ENCODE peak calls at places on chromosomes 5 and 9, in four cellular contexts. One of them, this sample, is unnamed.

GRCh38 chr5:45113726-45114125 is 305.0 kb downstream of the MRPS30 start:
- DNase-seq in SK-N-SH: no peak
- DNase-seq in K562: no peak
- DNase-seq in HepG2: no peak
- DNase-seq in this sample: no peak

GRCh38 chr9:114616684-114617520 is 5.8 kb downstream of the TMEM268 start:
- DNase-seq in SK-N-SH: no peak
- DNase-seq in K562: peak
- DNase-seq in HepG2: no peak
- DNase-seq in this sample: no peak

GRCh38 chr5:31531888-31532710 is at the start of the genes C5orf22 and DROSHA:
- DNase-seq in SK-N-SH: peak
- DNase-seq in K562: peak
- DNase-seq in HepG2: peak
- DNase-seq in this sample: peak

GRCh38 chr5:75668988-75669760 is 48.1 kb downstream of the POC5 start:
- DNase-seq in SK-N-SH: no peak
- DNase-seq in K562: peak
- DNase-seq in HepG2: peak
- DNase-seq in this sample: no peak

GRCh38 chr9:137310190-137311052 is 8.3 kb upstream of the NRARP start:
- DNase-seq in SK-N-SH: peak
- DNase-seq in K562: no peak
- DNase-seq in HepG2: no peak
- DNase-seq in this sample: no peak

GRCh38 chr9:109986423-109987055 is 206.5 kb downstream of the PALM2AKAP2 start:
- DNase-seq in SK-N-SH: no peak
- DNase-seq in K562: no peak
- DNase-seq in HepG2: no peak
- DNase-seq in this sample: no peak

GRCh38 chr5:38707352-38708324 is 138.2 kb upstream of the OSMR start:
- DNase-seq in SK-N-SH: peak
- DNase-seq in K562: no peak
- DNase-seq in HepG2: no peak
- DNase-seq in this sample: no peak

GRCh38 chr9:121954477-121955175 is 138.5 kb downstream of the TTLL11 start:
- DNase-seq in SK-N-SH: peak
- DNase-seq in K562: no peak
- DNase-seq in HepG2: no peak
- DNase-seq in this sample: no peak

GRCh38 chr9:89740722-89741121 is 135.9 kb downstream of the GADD45G start:
- DNase-seq in SK-N-SH: no peak
- DNase-seq in K562: no peak
- DNase-seq in HepG2: no peak
- DNase-seq in this sample: no peak

GRCh38 chr5:172266676-172267092 is 16.9 kb downstream of the UBTD2 start:
- DNase-seq in SK-N-SH: no peak
- DNase-seq in K562: no peak
- DNase-seq in HepG2: no peak
- DNase-seq in this sample: no peak

GRCh38 chr5:87074934-87075541 is 192.6 kb upstream of the RASA1 start:
- DNase-seq in SK-N-SH: no peak
- DNase-seq in K562: no peak
- DNase-seq in HepG2: no peak
- DNase-seq in this sample: no peak

GRCh38 chr9:82144803-82145202 is 156.2 kb downstream of the SPATA31D1 start:
- DNase-seq in SK-N-SH: no peak
- DNase-seq in K562: no peak
- DNase-seq in HepG2: no peak
- DNase-seq in this sample: no peak

GRCh38 chr5:172795401-172795977 is 24.5 kb upstream of the DUSP1 start:
- DNase-seq in SK-N-SH: no peak
- DNase-seq in K562: no peak
- DNase-seq in HepG2: no peak
- DNase-seq in this sample: no peak

GRCh38 chr5:119943148-119943547 is 313.8 kb downstream of the FAM170A start:
- DNase-seq in SK-N-SH: no peak
- DNase-seq in K562: no peak
- DNase-seq in HepG2: no peak
- DNase-seq in this sample: no peak

GRCh38 chr5:7789567-7789966 is 61.4 kb downstream of the CFAP90 start:
- DNase-seq in SK-N-SH: no peak
- DNase-seq in K562: no peak
- DNase-seq in HepG2: no peak
- DNase-seq in this sample: no peak

GRCh38 chr9:92735907-92736600 is 28.6 kb downstream of the BICD2 start:
- DNase-seq in SK-N-SH: peak
- DNase-seq in K562: no peak
- DNase-seq in HepG2: no peak
- DNase-seq in this sample: no peak

GRCh38 chr5:127536687-127537086 is 19.2 kb downstream of the PRRC1 start:
- DNase-seq in SK-N-SH: peak
- DNase-seq in K562: peak
- DNase-seq in HepG2: no peak
- DNase-seq in this sample: no peak

GRCh38 chr9:135228345-135228982 is 141.0 kb downstream of the OLFM1 start:
- DNase-seq in SK-N-SH: no peak
- DNase-seq in K562: no peak
- DNase-seq in HepG2: no peak
- DNase-seq in this sample: no peak

GRCh38 chr9:113837349-113837748 is 38.8 kb upstream of the ZNF618 start:
- DNase-seq in SK-N-SH: no peak
- DNase-seq in K562: no peak
- DNase-seq in HepG2: no peak
- DNase-seq in this sample: no peak

GRCh38 chr9:136441681-136442245 is 2.1 kb upstream of the INPP5E start:
- DNase-seq in SK-N-SH: no peak
- DNase-seq in K562: no peak
- DNase-seq in HepG2: peak
- DNase-seq in this sample: no peak

GRCh38 chr9:91445135-91445534 is 21.5 kb upstream of the NFIL3 start:
- DNase-seq in SK-N-SH: no peak
- DNase-seq in K562: no peak
- DNase-seq in HepG2: no peak
- DNase-seq in this sample: no peak

GRCh38 chr5:61933787-61934626 is 372.0 kb upstream of the KIF2A start:
- DNase-seq in SK-N-SH: peak
- DNase-seq in K562: peak
- DNase-seq in HepG2: peak
- DNase-seq in this sample: peak

GRCh38 chr9:84393266-84393905 is 52.8 kb upstream of the SLC28A3 start:
- DNase-seq in SK-N-SH: no peak
- DNase-seq in K562: no peak
- DNase-seq in HepG2: no peak
- DNase-seq in this sample: no peak

GRCh38 chr5:158429564-158429963 is 570.6 kb upstream of the CLINT1 start:
- DNase-seq in SK-N-SH: no peak
- DNase-seq in K562: no peak
- DNase-seq in HepG2: no peak
- DNase-seq in this sample: no peak

DNA sequence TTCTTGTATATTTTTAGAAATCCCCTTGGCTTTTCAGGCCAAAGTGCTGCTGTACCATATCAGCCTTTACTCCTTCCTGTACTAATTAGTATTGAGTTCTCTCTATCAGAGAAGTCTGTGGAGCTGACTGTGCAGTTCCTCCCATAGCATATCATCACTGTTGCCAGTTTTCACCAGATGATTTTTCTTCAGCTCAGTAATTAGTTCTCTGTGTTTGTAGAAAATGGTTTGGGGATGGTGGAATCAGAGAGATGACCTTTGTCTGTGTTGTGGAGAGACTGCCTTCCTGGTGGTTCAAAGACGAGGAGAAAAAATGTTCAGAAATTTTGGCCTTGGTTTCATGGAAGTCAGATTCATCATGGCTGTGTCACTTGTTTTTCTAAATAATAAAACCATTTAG is 227.5 kb upstream of the ACTBL2 start:
- DNase-seq in SK-N-SH: no peak
- DNase-seq in K562: no peak
- DNase-seq in HepG2: no peak
- DNase-seq in this sample: no peak
- TF ChIP-seq FOXM1 in SK-N-SH: no peak
- TF ChIP-seq FOXM1 in K562: no peak
- TF ChIP-seq FOXM1 in HepG2: no peak
- TF ChIP-seq FOXM1 in this sample: no peak

DNA sequence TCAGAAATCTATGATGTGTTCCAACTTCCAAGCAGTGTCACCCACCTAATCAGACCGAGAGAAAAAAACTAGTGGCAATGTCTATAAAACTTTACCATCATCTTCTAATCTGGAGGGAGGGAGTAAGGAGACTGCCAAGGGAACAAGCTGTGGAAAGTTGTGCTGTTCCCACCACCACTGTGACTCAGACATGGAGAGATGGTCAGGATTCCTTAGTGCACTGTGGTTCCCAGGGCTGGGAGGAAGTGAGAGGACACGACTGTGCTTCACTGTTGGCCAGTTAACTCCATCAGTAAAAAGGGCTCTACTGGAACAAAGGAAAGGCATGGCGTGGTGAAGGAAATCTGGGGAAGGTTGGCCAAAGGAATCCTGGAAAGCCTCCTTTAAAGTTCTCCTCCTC is 18.8 kb downstream of the TICAM2 start:
- DNase-seq in SK-N-SH: no peak
- DNase-seq in K562: no peak
- DNase-seq in HepG2: no peak
- DNase-seq in this sample: no peak
- TF ChIP-seq FOXM1 in SK-N-SH: no peak
- TF ChIP-seq FOXM1 in K562: no peak
- TF ChIP-seq FOXM1 in HepG2: no peak
- TF ChIP-seq FOXM1 in this sample: no peak

GRCh38 chr9:70634696-70635095 is 220.2 kb upstream of the KLF9 start:
- DNase-seq in SK-N-SH: no peak
- DNase-seq in K562: no peak
- DNase-seq in HepG2: no peak
- DNase-seq in this sample: no peak
- TF ChIP-seq FOXM1 in SK-N-SH: no peak
- TF ChIP-seq FOXM1 in K562: no peak
- TF ChIP-seq FOXM1 in HepG2: no peak
- TF ChIP-seq FOXM1 in this sample: no peak

GRCh38 chr5:108748354-108749129 is 845 bp downstream of the FER start:
- DNase-seq in SK-N-SH: peak
- DNase-seq in K562: peak
- DNase-seq in HepG2: peak
- DNase-seq in this sample: peak

GRCh38 chr5:108748010-108748353 is 285 bp downstream of the FER start:
- DNase-seq in SK-N-SH: no peak
- DNase-seq in K562: no peak
- DNase-seq in HepG2: no peak
- DNase-seq in this sample: no peak

GRCh38 chr5:108753331-108753730 is 5.6 kb downstream of the FER start:
- DNase-seq in SK-N-SH: no peak
- DNase-seq in K562: no peak
- DNase-seq in HepG2: no peak
- DNase-seq in this sample: no peak

GRCh38 chr5:108749130-108749861 is 1.6 kb downstream of the FER start:
- DNase-seq in SK-N-SH: peak
- DNase-seq in K562: peak
- DNase-seq in HepG2: no peak
- DNase-seq in this sample: peak

GRCh38 chr5:108753877-108754276 is 6.2 kb downstream of the FER start:
- DNase-seq in SK-N-SH: no peak
- DNase-seq in K562: no peak
- DNase-seq in HepG2: no peak
- DNase-seq in this sample: no peak
- TF ChIP-seq FOXM1 in SK-N-SH: no peak
- TF ChIP-seq FOXM1 in K562: no peak
- TF ChIP-seq FOXM1 in HepG2: no peak
- TF ChIP-seq FOXM1 in this sample: no peak

GRCh38 chr5:34959323-34959722 is 30.0 kb downstream of the DNAJC21 start:
- DNase-seq in SK-N-SH: no peak
- DNase-seq in K562: no peak
- DNase-seq in HepG2: no peak
- DNase-seq in this sample: no peak

GRCh38 chr5:34957857-34958690 is 28.7 kb downstream of the DNAJC21 start:
- DNase-seq in SK-N-SH: peak
- DNase-seq in K562: peak
- DNase-seq in HepG2: peak
- DNase-seq in this sample: peak

DNA sequence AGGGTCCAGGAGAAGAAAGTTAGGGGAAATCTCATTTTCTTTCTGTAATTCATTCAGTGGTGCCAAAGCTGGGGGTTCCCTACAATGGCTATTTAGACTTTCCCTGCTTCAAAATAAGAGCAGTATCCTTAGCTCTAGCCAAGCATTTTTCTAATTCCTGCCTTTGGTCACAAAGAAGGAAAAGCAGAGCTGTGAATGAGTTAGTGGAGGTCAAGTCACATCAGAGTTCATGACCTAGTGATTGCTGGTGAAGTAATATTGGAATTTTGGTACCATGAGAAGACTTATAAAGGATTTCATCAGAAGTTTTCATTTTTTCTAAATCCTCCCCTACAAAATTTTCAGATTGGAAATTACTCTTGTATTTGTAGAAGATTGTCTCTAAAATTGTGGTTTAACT is 27.9 kb downstream of the DNAJC21 start:
- DNase-seq in SK-N-SH: no peak
- DNase-seq in K562: no peak
- DNase-seq in HepG2: no peak
- DNase-seq in this sample: no peak
- TF ChIP-seq FOXM1 in SK-N-SH: no peak
- TF ChIP-seq FOXM1 in K562: no peak
- TF ChIP-seq FOXM1 in HepG2: no peak
- TF ChIP-seq FOXM1 in this sample: no peak

GRCh38 chr5:143964919-143965318 is 153.0 kb downstream of the HMHB1 start:
- DNase-seq in SK-N-SH: no peak
- DNase-seq in K562: no peak
- DNase-seq in HepG2: no peak
- DNase-seq in this sample: no peak

GRCh38 chr5:143968071-143968878 is 156.3 kb downstream of the HMHB1 start:
- DNase-seq in SK-N-SH: peak
- DNase-seq in K562: no peak
- DNase-seq in HepG2: peak
- DNase-seq in this sample: peak

GRCh38 chr5:143972068-143972467 is 160.1 kb downstream of the HMHB1 start:
- DNase-seq in SK-N-SH: no peak
- DNase-seq in K562: no peak
- DNase-seq in HepG2: no peak
- DNase-seq in this sample: no peak

DNA sequence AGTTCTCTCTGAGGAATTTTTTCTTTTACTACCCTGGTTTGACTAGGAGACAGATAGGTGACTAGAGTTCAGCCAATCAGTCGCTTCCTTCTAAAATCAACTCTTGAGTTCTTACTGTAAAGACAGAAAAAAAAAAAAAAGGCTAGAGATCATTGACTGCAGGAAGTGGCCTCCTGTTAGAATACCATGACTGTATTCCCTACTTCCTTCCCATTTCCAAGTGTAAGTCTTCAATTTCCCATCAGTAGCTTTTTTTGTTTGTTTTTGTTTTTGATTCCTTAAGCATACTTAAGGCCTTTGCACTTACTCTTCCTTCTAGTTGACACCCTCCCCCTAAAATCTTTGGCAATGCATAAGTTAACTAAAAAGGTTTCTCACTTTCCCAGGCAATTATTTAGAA is 154.3 kb downstream of the HMHB1 start:
- DNase-seq in SK-N-SH: no peak
- DNase-seq in K562: no peak
- DNase-seq in HepG2: no peak
- DNase-seq in this sample: no peak
- TF ChIP-seq FOXM1 in SK-N-SH: no peak
- TF ChIP-seq FOXM1 in K562: no peak
- TF ChIP-seq FOXM1 in HepG2: no peak
- TF ChIP-seq FOXM1 in this sample: no peak

GRCh38 chr9:37508135-37508833 is 22.5 kb downstream of the POLR1E start:
- DNase-seq in SK-N-SH: no peak
- DNase-seq in K562: no peak
- DNase-seq in HepG2: peak
- DNase-seq in this sample: no peak
- TF ChIP-seq FOXM1 in SK-N-SH: no peak
- TF ChIP-seq FOXM1 in K562: no peak
- TF ChIP-seq FOXM1 in HepG2: no peak
- TF ChIP-seq FOXM1 in this sample: no peak